ENCODE peak calls at places on chromosome 5, in five cellular contexts. T is mesenchymal stem cell; S is Daoy; I is neuronal stem cell; A is stimulated activated CD4-positive, alpha-beta T cell treated with anti-CD3 and anti-CD28 coated beads, Interleukin-12 subunit alpha, Interleukin-12 subunit beta, amount 100 ng/mL, for 4 hours. K is an unnamed sample.

GRCh38 chr5:67971223-67971830 is 244.2 kb upstream of the PIK3R1 start:
- DNase-seq in S (no peak), A (no peak), T (peak; percentile 50), I (no peak), K (peak; percentile 18)

GRCh38 chr5:1430121-1430795 is 15.0 kb downstream of the SLC6A3 start:
- DNase-seq in T (no peak), I (no peak), A (no peak), S (no peak), K (no peak)

GRCh38 chr5:68077349-68077894 is 138.1 kb upstream of the PIK3R1 start:
- DNase-seq in I (no peak), T (no peak), S (no peak), A (no peak), K (no peak)

GRCh38 chr5:33067291-33067690 is 356.2 kb downstream of the NPR3 start:
- DNase-seq in I (no peak), A (no peak), S (no peak), T (no peak), K (no peak)

GRCh38 chr5:145500712-145501111 is 334.4 kb downstream of the PRELID2 start:
- DNase-seq in A (no peak), I (no peak), S (no peak), T (no peak), K (no peak)

GRCh38 chr5:172361566-172362238 is 78.1 kb upstream of the UBTD2 start:
- DNase-seq in A (no peak), I (no peak), T (peak; percentile 95), S (peak; percentile 96), K (peak; percentile 99)

GRCh38 chr5:124980174-124980941 is 233.9 kb upstream of the ZNF608 start:
- DNase-seq in A (no peak), S (no peak), I (peak; percentile 59), T (peak; percentile 34), K (no peak)

GRCh38 chr5:169801781-169802180 is 164.7 kb downstream of the DOCK2 start:
- DNase-seq in S (no peak), T (peak; percentile 20), A (no peak), I (no peak), K (no peak)

GRCh38 chr5:145903113-145903512 is 30.3 kb upstream of the GRXCR2 start:
- DNase-seq in T (no peak), S (no peak), A (no peak), I (no peak), K (no peak)

GRCh38 chr5:125043781-125044391 is 297.4 kb upstream of the ZNF608 start:
- DNase-seq in I (no peak), S (peak; percentile 85), T (peak; percentile 33), A (no peak), K (peak; percentile 80)

GRCh38 chr5:142358121-142358520 is 33.3 kb upstream of the SPRY4 start:
- DNase-seq in I (no peak), T (no peak), A (no peak), S (no peak), K (no peak)

GRCh38 chr5:582936-583635 is 29.1 kb upstream of the CEP72 start:
- DNase-seq in S (no peak), A (no peak), I (no peak), T (no peak), K (no peak)

GRCh38 chr5:35939639-35940038 is 1.2 kb upstream of the CAPSL start:
- DNase-seq in T (no peak), S (no peak), A (no peak), I (no peak), K (no peak)

GRCh38 chr5:43231977-43232376 is 40.0 kb downstream of the NIM1K start:
- DNase-seq in T (no peak), I (no peak), S (no peak), A (peak; percentile 8), K (peak; percentile 34)

GRCh38 chr5:61290815-61291214 is 41.2 kb upstream of the ZSWIM6 start:
- DNase-seq in S (peak; percentile 54), I (no peak), T (peak; percentile 53), A (no peak), K (peak; percentile 47)

K was measured in epithelial cell of esophagus.